ENCODE peak calls at places on chromosomes 3 and 15, in seven cellular contexts. D is brain microvascular endothelial cell; J is CD8-positive, alpha-beta T cell; E is sigmoid colon; C is vagina; O is ovary; K is B cell. L is an unnamed sample.

GRCh38 chr15:63473999-63474809 is 30.2 kb upstream of the USP3 start:
- DNase-seq in O (no peak), K (peak; percentile 78), D (peak; percentile 86), E (no peak), C (no peak), J (peak; percentile 22), L (peak; percentile 74)

GRCh38 chr15:43920815-43921214 is 94.0 kb downstream of the WDR76 start:
- DNase-seq in O (no peak), C (no peak), J (no peak), E (no peak), K (no peak), D (peak; percentile 35), L (no peak)

GRCh38 chr15:25737218-25737643 is 125.9 kb downstream of the ATP10A start:
- DNase-seq in J (no peak), E (peak; percentile 57), K (no peak), D (no peak), C (no peak), O (no peak), L (no peak)

GRCh38 chr15:68326711-68327412 is 49.3 kb downstream of the FEM1B start:
- DNase-seq in D (no peak), J (no peak), C (no peak), K (no peak), O (no peak), E (no peak), L (no peak)

GRCh38 chr3:173892547-173892946 is 495.0 kb downstream of the NLGN1 start:
- DNase-seq in J (no peak), E (no peak), C (no peak), D (no peak), O (no peak), K (no peak), L (no peak)

GRCh38 chr3:50486219-50486888 is 17.1 kb downstream of the CACNA2D2 start:
- DNase-seq in E (no peak), C (no peak), O (no peak), K (no peak), J (no peak), D (peak; percentile 12), L (no peak)

GRCh38 chr3:172223870-172224269 is 184.5 kb downstream of the FNDC3B start:
- DNase-seq in C (no peak), D (no peak), J (no peak), O (no peak), E (no peak), K (no peak), L (no peak)

GRCh38 chr3:99648091-99648490 is 9.7 kb downstream of the COL8A1 start:
- DNase-seq in J (no peak), K (no peak), E (no peak), O (no peak), D (peak; percentile 58), C (no peak), L (peak; percentile 29)

GRCh38 chr3:168939651-168940238 is 723.8 kb downstream of the MECOM start:
- DNase-seq in D (no peak), J (no peak), C (no peak), O (no peak), K (no peak), E (no peak), L (no peak)

GRCh38 chr3:101513419-101513986 is 491 bp upstream of the SENP7 start:
- DNase-seq in D (no peak), J (no peak), E (no peak), O (no peak), C (no peak), K (no peak), L (no peak)

GRCh38 chr3:53668872-53669271 is 174.5 kb downstream of the CACNA1D start:
- DNase-seq in O (no peak), J (no peak), E (no peak), D (no peak), C (no peak), K (no peak), L (no peak)

GRCh38 chr15:76340802-76341365 is 4.3 kb downstream of the ISL2 start:
- DNase-seq in D (no peak), E (no peak), J (no peak), O (no peak), C (peak; percentile 64), K (peak; percentile 75), L (peak; percentile 62)

GRCh38 chr3:72617420-72618024 is 230.7 kb downstream of the SHQ1 start:
- DNase-seq in O (no peak), C (no peak), J (no peak), K (no peak), E (no peak), D (no peak), L (no peak)

GRCh38 chr3:137409584-137409983 is 354.5 kb upstream of the SOX14 start:
- DNase-seq in J (no peak), C (no peak), E (no peak), K (no peak), O (no peak), D (no peak), L (no peak)

GRCh38 chr15:89057506-89058133 is 30.6 kb upstream of the ABHD2 start:
- DNase-seq in E (peak; percentile 91), J (peak; percentile 61), D (peak; percentile 81), C (no peak), O (peak; percentile 72), K (peak; percentile 76), L (peak; percentile 86)

GRCh38 chr15:99503411-99503810 is 62.4 kb upstream of the MEF2A start:
- DNase-seq in K (no peak), J (no peak), E (no peak), C (no peak), O (no peak), D (no peak), L (no peak)

DNA sequence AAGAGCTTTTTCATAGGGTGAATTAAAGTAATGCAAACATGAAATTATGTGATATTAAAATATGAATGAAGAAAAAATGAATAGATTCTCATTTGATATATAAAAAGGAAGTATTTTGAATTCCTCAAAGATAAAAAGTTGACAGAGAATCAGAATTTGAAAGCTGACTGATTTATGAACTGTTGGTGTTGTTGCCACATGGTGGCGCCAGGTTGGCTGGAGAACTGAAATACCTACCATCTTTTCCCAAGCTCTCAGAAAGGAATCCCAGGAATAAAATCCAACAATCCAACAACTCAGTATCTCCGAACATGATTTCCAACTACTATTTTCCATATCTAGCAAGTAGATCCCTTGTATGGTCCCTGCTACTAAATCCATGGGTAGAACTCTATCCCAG is 3.1 kb downstream of the MYRIP start:
- DNase-seq in D (no peak), C (no peak), K (no peak), E (no peak), O (no peak), J (no peak), L (peak; percentile 36)
- TF ChIP-seq CTCF in D (peak; percentile 46), C (no peak), K (no peak), E (no peak), O (no peak), J (no peak), L (peak; percentile 49)

GRCh38 chr3:132641837-132642538 is 17.6 kb downstream of the ACAD11 start:
- DNase-seq in K (peak; percentile 42), E (no peak), J (no peak), C (no peak), D (no peak), O (no peak), L (no peak)
- TF ChIP-seq CTCF in K (peak; percentile 89), E (peak; percentile 71), J (peak; percentile 85), C (peak; percentile 74), D (peak; percentile 50), O (peak; percentile 82), L (peak; percentile 77)

GRCh38 chr3:1469248-1469647 is 376.4 kb downstream of the CNTN6 start:
- DNase-seq in J (no peak), E (no peak), O (no peak), K (no peak), D (no peak), C (no peak), L (no peak)
- TF ChIP-seq CTCF in J (no peak), E (no peak), O (no peak), K (no peak), D (no peak), C (no peak), L (no peak)

GRCh38 chr15:29126208-29126536 is 143.4 kb downstream of the NSMCE3 start:
- DNase-seq in K (no peak), E (peak; percentile 56), C (no peak), O (no peak), D (no peak), J (no peak), L (no peak)

GRCh38 chr15:29128671-29129070 is 141.0 kb downstream of the NSMCE3 start:
- DNase-seq in K (no peak), O (no peak), D (no peak), E (peak; percentile 51), C (no peak), J (no peak), L (no peak)

GRCh38 chr15:29125382-29126207 is 144.0 kb downstream of the NSMCE3 start:
- DNase-seq in C (no peak), K (no peak), D (no peak), O (no peak), E (peak; percentile 43), J (no peak), L (no peak)

GRCh38 chr15:29127506-29128430 is 141.9 kb downstream of the NSMCE3 start:
- DNase-seq in C (no peak), J (no peak), E (peak; percentile 46), D (no peak), K (no peak), O (no peak), L (no peak)

GRCh38 chr15:29126821-29127461 is 142.7 kb downstream of the NSMCE3 start:
- DNase-seq in O (no peak), C (no peak), D (no peak), K (no peak), E (peak; percentile 58), J (no peak), L (no peak)
- TF ChIP-seq CTCF in O (no peak), C (no peak), D (peak; percentile 47), K (no peak), E (no peak), J (no peak), L (no peak)

GRCh38 chr15:77784361-77785292 is 151.9 kb upstream of the LINGO1 start:
- DNase-seq in E (no peak), D (peak; percentile 4), K (no peak), J (no peak), O (no peak), C (no peak), L (no peak)
- TF ChIP-seq CTCF in E (no peak), D (peak; percentile 63), K (no peak), J (no peak), O (no peak), C (no peak), L (peak; percentile 22)

GRCh38 chr3:117666827-117667226 is 957.2 kb downstream of the TUSC7 start:
- DNase-seq in E (no peak), O (no peak), D (no peak), C (no peak), K (no peak), J (no peak), L (no peak)
- TF ChIP-seq CTCF in E (no peak), O (no peak), D (no peak), C (no peak), K (no peak), J (no peak), L (no peak)

DNA sequence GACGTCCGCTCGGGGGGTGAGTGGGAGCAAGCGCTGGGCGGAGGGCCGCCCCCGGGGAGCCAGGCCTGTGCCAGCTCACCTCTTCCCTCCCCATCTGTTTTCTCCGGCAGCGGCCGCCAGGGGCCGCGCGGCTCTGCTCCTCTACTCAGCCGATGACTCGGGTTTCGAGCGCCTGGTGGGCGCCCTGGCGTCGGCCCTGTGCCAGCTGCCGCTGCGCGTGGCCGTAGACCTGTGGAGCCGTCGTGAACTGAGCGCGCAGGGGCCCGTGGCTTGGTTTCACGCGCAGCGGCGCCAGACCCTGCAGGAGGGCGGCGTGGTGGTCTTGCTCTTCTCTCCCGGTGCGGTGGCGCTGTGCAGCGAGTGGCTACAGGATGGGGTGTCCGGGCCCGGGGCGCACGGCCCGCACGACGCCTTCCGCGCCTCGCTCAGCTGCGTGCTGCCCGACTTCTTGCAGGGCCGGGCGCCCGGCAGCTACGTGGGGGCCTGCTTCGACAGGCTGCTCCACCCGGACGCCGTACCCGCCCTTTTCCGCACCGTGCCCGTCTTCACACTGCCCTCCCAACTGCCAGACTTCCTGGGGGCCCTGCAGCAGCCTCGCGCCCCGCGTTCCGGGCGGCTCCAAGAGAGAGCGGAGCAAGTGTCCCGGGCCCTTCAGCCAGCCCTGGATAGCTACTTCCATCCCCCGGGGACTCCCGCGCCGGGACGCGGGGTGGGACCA is 632 bp upstream of the CRELD1 start:
- DNase-seq in J (peak; percentile 79), K (peak; percentile 94), C (no peak), O (peak; percentile 64), D (peak; percentile 82), E (peak; percentile 95), L (peak; percentile 89)
- TF ChIP-seq CTCF in J (peak; percentile 79), K (peak; percentile 85), C (peak; percentile 71), O (peak; percentile 90), D (peak; percentile 78), E (peak; percentile 83), L (peak; percentile 85)

L was measured in transverse colon.